ENCODE peak calls at places on chromosomes 1 and 21, in four cellular contexts. One of them, this sample, is unnamed.
A peak's percentile ranks its signal among the peaks of the same experiment; 100 is the strongest.

GRCh38 chr1:77540501-77541161 is 141.8 kb downstream of the ZZZ3 start:
- DNase-seq in PC-3: peak; percentile 86
- DNase-seq in heart left ventricle: no peak
- DNase-seq in right cardiac atrium: no peak
- DNase-seq in this sample: no peak

GRCh38 chr1:93576346-93576745 is 105.3 kb downstream of the BCAR3 start:
- DNase-seq in right cardiac atrium: peak; percentile 66
- DNase-seq in heart left ventricle: no peak
- DNase-seq in PC-3: no peak
- DNase-seq in this sample: no peak

GRCh38 chr21:46205766-46206162 is 21.5 kb upstream of the SPATC1L start:
- DNase-seq in heart left ventricle: no peak
- DNase-seq in PC-3: no peak
- DNase-seq in right cardiac atrium: no peak
- DNase-seq in this sample: peak; percentile 1

GRCh38 chr1:178037510-178038253 is 56.2 kb upstream of the RASAL2 start:
- DNase-seq in PC-3: peak; percentile 72
- DNase-seq in heart left ventricle: peak; percentile 91
- DNase-seq in right cardiac atrium: peak; percentile 97
- DNase-seq in this sample: peak; percentile 95

GRCh38 chr1:228238461-228238860 is 30.6 kb downstream of the OBSCN start:
- DNase-seq in PC-3: no peak
- DNase-seq in heart left ventricle: no peak
- DNase-seq in right cardiac atrium: no peak
- DNase-seq in this sample: no peak

GRCh38 chr1:108561731-108562326 is 1.9 kb downstream of the EEIG2 start:
- DNase-seq in heart left ventricle: peak; percentile 42
- DNase-seq in PC-3: peak; percentile 84
- DNase-seq in right cardiac atrium: peak; percentile 81
- DNase-seq in this sample: peak; percentile 56

GRCh38 chr1:26409191-26409751 is 1.3 kb upstream of the LIN28A start:
- DNase-seq in right cardiac atrium: no peak
- DNase-seq in heart left ventricle: no peak
- DNase-seq in PC-3: no peak
- DNase-seq in this sample: no peak

GRCh38 chr21:42552407-42553336 is 39.0 kb downstream of the SLC37A1 start:
- DNase-seq in right cardiac atrium: no peak
- DNase-seq in PC-3: no peak
- DNase-seq in heart left ventricle: no peak
- DNase-seq in this sample: no peak

GRCh38 chr1:54355931-54356679 is 50.1 kb downstream of the SSBP3 start:
- DNase-seq in PC-3: no peak
- DNase-seq in right cardiac atrium: no peak
- DNase-seq in heart left ventricle: no peak
- DNase-seq in this sample: no peak

GRCh38 chr21:41745026-41745820 is 21.6 kb downstream of the RIPK4 start:
- DNase-seq in right cardiac atrium: no peak
- DNase-seq in PC-3: no peak
- DNase-seq in heart left ventricle: no peak
- DNase-seq in this sample: no peak

GRCh38 chr1:232622981-232623380 is 7.0 kb downstream of the SIPA1L2 start:
- DNase-seq in right cardiac atrium: no peak
- DNase-seq in PC-3: no peak
- DNase-seq in heart left ventricle: no peak
- DNase-seq in this sample: no peak

GRCh38 chr21:37700641-37701202 is 215.5 kb downstream of the KCNJ6 start:
- DNase-seq in PC-3: peak; percentile 83
- DNase-seq in heart left ventricle: no peak
- DNase-seq in right cardiac atrium: no peak
- DNase-seq in this sample: no peak

GRCh38 chr1:9413143-9413876 is 120.6 kb downstream of the SPSB1 start:
- DNase-seq in right cardiac atrium: peak; percentile 83
- DNase-seq in PC-3: peak; percentile 85
- DNase-seq in heart left ventricle: peak; percentile 59
- DNase-seq in this sample: peak; percentile 84

GRCh38 chr21:14070049-14070893 is 140.5 kb downstream of the LIPI start:
- DNase-seq in PC-3: no peak
- DNase-seq in right cardiac atrium: peak; percentile 68
- DNase-seq in heart left ventricle: no peak
- DNase-seq in this sample: no peak

GRCh38 chr1:12387641-12388040 is 157.8 kb downstream of the VPS13D start:
- DNase-seq in heart left ventricle: no peak
- DNase-seq in PC-3: no peak
- DNase-seq in right cardiac atrium: no peak
- DNase-seq in this sample: no peak

GRCh38 chr1:220149742-220150141 is 55.8 kb downstream of the IARS2 start:
- DNase-seq in heart left ventricle: no peak
- DNase-seq in PC-3: no peak
- DNase-seq in right cardiac atrium: no peak
- DNase-seq in this sample: no peak
- H3K4me3 ChIP-seq in heart left ventricle: no peak overlapping the region
- H3K4me3 ChIP-seq in PC-3: no peak overlapping the region
- H3K4me3 ChIP-seq in right cardiac atrium: no peak overlapping the region
- H3K4me3 ChIP-seq in this sample: no peak overlapping the region

GRCh38 chr21:10466200-10466599 is 55.2 kb upstream of the TPTE start:
- DNase-seq in PC-3: no peak
- DNase-seq in right cardiac atrium: no peak
- DNase-seq in heart left ventricle: no peak
- DNase-seq in this sample: no peak
- H3K9me3 ChIP-seq in PC-3: peaks cover 22% of the 10 kb centered on the region
- H3K9me3 ChIP-seq in right cardiac atrium: no peaks in the 10 kb centered on the region
- H3K9me3 ChIP-seq in heart left ventricle: no peaks in the 10 kb centered on the region
- H3K9me3 ChIP-seq in this sample: no peaks in the 10 kb centered on the region

DNA sequence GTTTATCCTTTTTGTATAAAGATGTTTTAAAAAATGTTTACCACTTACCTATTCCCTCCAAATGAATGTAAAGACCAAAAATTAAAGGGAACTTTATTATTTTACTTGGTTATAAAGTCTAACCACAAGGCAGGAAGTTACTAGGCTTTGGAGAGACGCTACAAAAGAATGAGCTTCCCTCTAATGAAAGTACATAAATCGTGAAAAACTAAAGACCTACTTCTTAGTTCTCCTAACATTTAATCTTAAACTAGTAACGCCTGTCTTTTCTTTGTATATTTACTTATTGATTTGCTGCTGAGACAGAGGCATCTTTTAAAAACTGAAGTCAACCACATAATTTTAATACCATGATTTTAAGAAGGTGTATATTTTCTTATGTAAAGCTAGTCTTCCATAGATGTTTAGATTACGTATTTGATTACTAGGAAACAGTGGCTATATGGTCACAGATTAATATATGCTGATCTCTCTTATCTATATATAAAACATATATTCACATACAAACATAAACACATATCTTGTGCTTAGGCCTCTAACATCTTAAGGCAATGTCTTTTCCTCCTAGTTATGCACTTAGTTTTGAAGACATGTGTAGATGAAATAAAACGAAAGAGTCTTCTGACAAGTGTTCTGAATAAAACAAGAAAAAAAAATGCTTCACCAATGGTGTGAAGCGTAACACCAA is 466.9 kb downstream of the USP25 start:
- DNase-seq in heart left ventricle: no peak
- DNase-seq in right cardiac atrium: no peak
- DNase-seq in PC-3: no peak
- DNase-seq in this sample: no peak
- H3K4me3 ChIP-seq in heart left ventricle: peak overlapping the region; percentile 26
- H3K4me3 ChIP-seq in right cardiac atrium: peak overlapping the region; percentile 95
- H3K4me3 ChIP-seq in PC-3: no peak overlapping the region
- H3K4me3 ChIP-seq in this sample: peak overlapping the region; percentile 66

DNA sequence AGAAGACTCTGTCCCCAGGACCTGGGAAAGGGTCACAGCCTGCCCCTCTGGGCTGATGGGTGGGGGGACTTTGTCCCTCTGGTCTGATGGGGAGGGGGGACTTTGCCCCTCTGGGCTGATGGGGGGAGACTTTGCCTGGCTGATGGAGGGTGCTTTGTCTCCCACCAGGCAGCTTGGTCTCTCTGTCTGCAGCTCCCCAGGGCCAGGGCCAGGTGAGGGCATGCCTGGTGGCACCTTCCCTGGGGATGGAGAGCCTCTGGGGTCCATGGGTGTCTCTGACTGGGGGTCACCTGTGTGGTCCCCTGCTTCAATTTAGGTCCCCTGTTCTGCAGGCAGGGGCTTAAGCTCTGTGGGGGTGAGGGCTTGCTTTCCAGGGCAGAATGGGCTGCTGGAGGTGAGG is 23.5 kb upstream of the TTC34 start:
- DNase-seq in right cardiac atrium: peak; percentile 21
- DNase-seq in PC-3: no peak
- DNase-seq in heart left ventricle: no peak
- DNase-seq in this sample: peak; percentile 5
- H3K9me3 ChIP-seq in right cardiac atrium: no peaks in the 10 kb centered on the region
- H3K9me3 ChIP-seq in PC-3: peaks cover 22% of the 10 kb centered on the region
- H3K9me3 ChIP-seq in heart left ventricle: no peaks in the 10 kb centered on the region
- H3K9me3 ChIP-seq in this sample: no peaks in the 10 kb centered on the region

DNA sequence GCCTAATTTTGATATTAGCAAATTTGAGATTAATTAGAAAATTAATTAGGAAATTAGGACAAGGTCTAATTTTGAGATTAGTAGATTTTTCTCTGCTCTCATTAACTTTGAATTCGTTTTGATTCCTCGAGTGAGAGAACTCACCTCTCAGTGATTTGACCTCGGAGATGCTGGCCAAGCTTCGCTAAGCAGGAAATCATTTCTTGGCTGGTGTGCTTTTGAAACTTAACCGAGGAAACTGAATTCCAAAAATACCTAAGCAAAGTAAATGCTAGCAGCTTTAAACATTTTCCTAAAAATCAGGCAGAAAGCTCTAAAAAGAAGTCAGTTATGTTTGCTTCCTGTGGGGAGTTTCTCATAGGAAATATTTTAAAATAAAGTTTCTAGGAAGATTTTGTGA is 34.9 kb downstream of the CDC14A start:
- DNase-seq in heart left ventricle: no peak
- DNase-seq in PC-3: no peak
- DNase-seq in right cardiac atrium: no peak
- DNase-seq in this sample: no peak
- H3K4me3 ChIP-seq in heart left ventricle: no peak overlapping the region
- H3K4me3 ChIP-seq in PC-3: no peak overlapping the region
- H3K4me3 ChIP-seq in right cardiac atrium: no peak overlapping the region
- H3K4me3 ChIP-seq in this sample: no peak overlapping the region

DNA sequence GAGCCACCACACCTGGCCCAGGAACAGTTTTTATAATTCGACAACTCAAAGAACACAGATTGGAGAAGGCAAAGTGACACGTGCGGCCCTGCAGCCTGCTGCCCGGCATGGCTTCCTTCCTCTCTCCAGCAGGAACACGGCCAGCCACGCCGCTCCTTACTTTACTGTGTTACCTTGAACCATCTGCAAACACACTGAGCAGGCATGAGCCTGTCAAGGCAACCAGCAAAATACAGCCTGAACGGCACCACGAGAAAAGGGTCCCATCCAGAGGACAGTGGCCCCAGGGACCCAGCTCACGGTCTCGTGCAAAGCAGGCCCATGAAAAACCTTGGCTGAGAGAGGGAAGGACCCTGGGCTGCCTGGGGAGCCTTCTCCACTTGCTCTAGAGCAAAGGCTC is 38.8 kb downstream of the NPHP4 start:
- DNase-seq in heart left ventricle: no peak
- DNase-seq in right cardiac atrium: no peak
- DNase-seq in PC-3: no peak
- DNase-seq in this sample: no peak
- H3K9me3 ChIP-seq in heart left ventricle: no peaks in the 10 kb centered on the region
- H3K9me3 ChIP-seq in right cardiac atrium: no peaks in the 10 kb centered on the region
- H3K9me3 ChIP-seq in PC-3: no peaks in the 10 kb centered on the region
- H3K9me3 ChIP-seq in this sample: no peaks in the 10 kb centered on the region

GRCh38 chr1:201021333-201022177 is 2.0 kb downstream of the KIF21B start:
- DNase-seq in PC-3: no peak
- DNase-seq in right cardiac atrium: no peak
- DNase-seq in heart left ventricle: no peak
- DNase-seq in this sample: no peak
- H3K4me3 ChIP-seq in PC-3: no peak overlapping the region
- H3K4me3 ChIP-seq in right cardiac atrium: no peak overlapping the region
- H3K4me3 ChIP-seq in heart left ventricle: no peak overlapping the region
- H3K4me3 ChIP-seq in this sample: no peak overlapping the region

DNA sequence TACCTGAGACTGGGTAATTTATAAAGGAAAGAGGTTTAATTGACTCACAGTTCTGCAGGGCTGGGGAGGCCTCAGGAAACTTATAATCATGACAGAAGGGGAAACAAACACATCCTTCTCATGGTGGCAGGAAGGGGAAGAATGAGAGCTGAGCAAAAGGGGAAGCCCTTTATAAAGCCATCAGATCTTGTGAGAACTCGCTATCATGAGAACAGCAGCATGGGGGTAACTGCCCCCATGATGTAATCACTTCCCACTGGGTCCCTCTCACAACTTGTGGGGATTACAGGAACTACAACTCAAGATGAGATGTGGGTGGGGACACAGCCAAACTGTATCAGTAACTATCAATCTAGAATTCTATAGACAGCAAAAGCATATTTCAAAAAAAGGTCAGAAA is 64.7 kb upstream of the ACTRT2 start:
- DNase-seq in PC-3: no peak
- DNase-seq in heart left ventricle: no peak
- DNase-seq in right cardiac atrium: no peak
- DNase-seq in this sample: no peak
- H3K9me3 ChIP-seq in PC-3: peaks cover 17% of the 10 kb centered on the region
- H3K9me3 ChIP-seq in heart left ventricle: peaks cover 18% of the 10 kb centered on the region
- H3K9me3 ChIP-seq in right cardiac atrium: no peaks in the 10 kb centered on the region
- H3K9me3 ChIP-seq in this sample: peaks cover 33% of the 10 kb centered on the region

DNA sequence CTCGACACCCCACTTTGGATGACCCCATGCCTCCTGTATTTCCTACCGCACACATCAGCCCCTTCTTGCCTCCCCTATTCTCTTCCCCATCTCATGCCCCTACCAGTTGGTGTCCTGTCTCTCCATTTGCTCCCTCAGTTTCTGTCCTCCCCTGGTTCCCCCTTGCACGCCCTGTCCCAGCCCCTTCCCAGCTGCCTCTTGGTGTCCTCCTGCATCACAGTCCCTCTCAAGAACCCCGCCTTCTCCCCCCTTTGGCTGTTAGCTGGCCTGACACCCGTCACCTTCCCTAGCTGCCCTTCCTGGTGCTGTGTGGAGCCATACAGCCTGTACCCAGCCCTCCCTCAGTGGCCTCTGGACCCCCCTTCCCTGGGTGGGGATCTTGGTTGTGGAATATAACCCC is 41.5 kb upstream of the NFASC start:
- DNase-seq in heart left ventricle: no peak
- DNase-seq in right cardiac atrium: peak; percentile 69
- DNase-seq in PC-3: no peak
- DNase-seq in this sample: no peak
- H3K4me3 ChIP-seq in heart left ventricle: peak overlapping the region; percentile 38
- H3K4me3 ChIP-seq in right cardiac atrium: peak overlapping the region; percentile 74
- H3K4me3 ChIP-seq in PC-3: no peak overlapping the region
- H3K4me3 ChIP-seq in this sample: peak overlapping the region; percentile 51